ENCODE peak calls at places on chromosomes 13 and 19, in four cellular contexts. D is coronary artery, V is GM23338, B is mammary epithelial cell. C is an unnamed sample.

GRCh38 chr19:17765069-17765618 is 13.9 kb downstream of the FCHO1 start:
- DNase-seq in D (no peak), V (no peak), B (no peak), C (no peak)

GRCh38 chr13:46571189-46571901 is 18.4 kb downstream of the LRCH1 start:
- DNase-seq in D (no peak), V (no peak), B (no peak), C (peak)

GRCh38 chr13:51562011-51562671 is 22.1 kb upstream of the WDFY2 start:
- DNase-seq in D (no peak), V (no peak), B (no peak), C (no peak)

GRCh38 chr19:13071444-13072205 is 31.0 kb downstream of the LYL1 start:
- DNase-seq in D (no peak), V (no peak), B (no peak), C (no peak)

GRCh38 chr19:16640951-16641350 is 12.9 kb upstream of the MED26 start:
- DNase-seq in D (no peak), V (no peak), B (no peak), C (no peak)

GRCh38 chr13:45055198-45055901 is 65.0 kb upstream of the GTF2F2 start:
- DNase-seq in D (no peak), V (no peak), B (peak), C (no peak)

GRCh38 chr13:101204270-101205011 is 211.9 kb downstream of the NALCN start:
- DNase-seq in D (no peak), V (no peak), B (no peak), C (no peak)

GRCh38 chr19:6955082-6955481 is 66.1 kb downstream of the MBD3L2B start:
- DNase-seq in D (no peak), V (no peak), B (no peak), C (no peak)

GRCh38 chr19:16850133-16850532 is 20.9 kb downstream of the SIN3B start:
- DNase-seq in D (no peak), V (no peak), B (no peak), C (no peak)

GRCh38 chr19:46788968-46789338 is 559 bp upstream of the SLC1A5 start:
- DNase-seq in D (no peak), V (no peak), B (no peak), C (no peak)

GRCh38 chr19:3936506-3937442 is 3.9 kb downstream of the NMRK2 start:
- DNase-seq in D (no peak), V (no peak), B (no peak), C (no peak)

GRCh38 chr13:30872685-30873443 is 33.2 kb upstream of the MEDAG start:
- DNase-seq in D (peak), V (peak), B (peak), C (peak)

GRCh38 chr13:44249439-44249838 is 124.2 kb upstream of the SERP2 start:
- DNase-seq in D (no peak), V (no peak), B (peak), C (no peak)

GRCh38 chr13:76852991-76853390 is 33.2 kb downstream of the KCTD12 start:
- DNase-seq in D (no peak), V (no peak), B (peak), C (no peak)

GRCh38 chr13:30616927-30617314 is 799 bp upstream of the USPL1 start:
- DNase-seq in D (peak), V (peak), B (peak), C (no peak)

GRCh38 chr13:84894749-84895148 is 904.5 kb downstream of the SLITRK6 start:
- DNase-seq in D (no peak), V (peak), B (no peak), C (no peak)

GRCh38 chr13:29883941-29884518 is 33.6 kb upstream of the UBL3 start:
- DNase-seq in D (no peak), V (no peak), B (no peak), C (no peak)

GRCh38 chr13:48318714-48319457 is 15.3 kb downstream of the RB1 start:
- DNase-seq in D (no peak), V (no peak), B (no peak), C (peak)

GRCh38 chr19:50264483-50265186 is 61.2 kb downstream of the MYH14 start:
- DNase-seq in D (no peak), V (peak), B (no peak), C (no peak)

GRCh38 chr13:73938375-73939070 is 195.7 kb downstream of the KLF12 start:
- DNase-seq in D (no peak), V (no peak), B (peak), C (no peak)

DNA sequence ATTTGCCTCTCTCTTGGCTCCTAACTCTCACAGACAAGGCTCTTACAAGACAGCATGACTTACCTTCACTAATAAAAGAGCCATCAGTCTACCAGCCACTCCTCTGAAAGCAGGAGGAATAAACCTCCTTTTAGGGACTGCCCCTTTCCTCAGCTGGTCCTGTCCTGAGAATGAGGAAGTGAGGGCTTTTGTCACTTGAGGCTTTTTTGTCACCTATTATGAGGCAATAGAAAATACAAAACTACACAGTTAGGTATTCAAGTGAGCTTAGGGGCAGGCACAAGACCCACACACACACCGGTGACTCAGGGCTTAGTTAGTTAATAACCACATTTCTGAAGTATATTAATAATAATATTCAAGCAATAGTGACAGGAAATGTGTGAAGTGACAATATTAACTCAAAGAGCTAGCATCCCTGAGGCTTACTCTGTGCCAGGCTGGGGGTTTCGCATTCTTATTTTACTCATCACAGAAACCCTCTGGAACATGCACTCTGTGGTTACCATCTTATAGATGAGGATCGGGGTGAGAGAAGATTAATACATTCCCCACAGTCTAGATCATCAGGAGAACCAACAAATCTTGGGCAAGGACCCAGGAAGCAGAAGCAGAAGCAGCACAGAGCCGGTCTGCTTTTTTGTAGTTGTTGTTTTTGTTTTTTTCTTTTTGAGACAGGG is 379.9 kb downstream of the LIG4 start:
- DNase-seq in D (no peak), V (no peak), B (peak), C (no peak)
- H3K27ac ChIP-seq in D (no peak), V (no peak), B (peak), C (no peak)

GRCh38 chr19:57648336-57649003 is 15.5 kb downstream of the ZNF211 start:
- DNase-seq in D (no peak), V (no peak), B (no peak), C (no peak)

GRCh38 chr19:57653689-57654088 is 15.0 kb upstream of the ZSCAN4 start:
- DNase-seq in D (no peak), V (no peak), B (no peak), C (no peak)

GRCh38 chr19:57655443-57655842 is 13.3 kb upstream of the ZSCAN4 start:
- DNase-seq in D (no peak), V (no peak), B (no peak), C (no peak)

GRCh38 chr19:57656346-57656745 is 12.4 kb upstream of the ZSCAN4 start:
- DNase-seq in D (no peak), V (no peak), B (peak), C (no peak)

GRCh38 chr19:57651654-57651996 is 17.1 kb upstream of the ZSCAN4 start:
- DNase-seq in D (no peak), V (peak), B (no peak), C (no peak)
- H3K27ac ChIP-seq in D (no peak), V (no peak), B (peak), C (no peak)

GRCh38 chr13:41465215-41465907 is 8.0 kb downstream of the RGCC start:
- DNase-seq in D (no peak), V (no peak), B (peak), C (no peak)
- H3K27ac ChIP-seq in D (peak), V (no peak), B (no peak), C (peak)

DNA sequence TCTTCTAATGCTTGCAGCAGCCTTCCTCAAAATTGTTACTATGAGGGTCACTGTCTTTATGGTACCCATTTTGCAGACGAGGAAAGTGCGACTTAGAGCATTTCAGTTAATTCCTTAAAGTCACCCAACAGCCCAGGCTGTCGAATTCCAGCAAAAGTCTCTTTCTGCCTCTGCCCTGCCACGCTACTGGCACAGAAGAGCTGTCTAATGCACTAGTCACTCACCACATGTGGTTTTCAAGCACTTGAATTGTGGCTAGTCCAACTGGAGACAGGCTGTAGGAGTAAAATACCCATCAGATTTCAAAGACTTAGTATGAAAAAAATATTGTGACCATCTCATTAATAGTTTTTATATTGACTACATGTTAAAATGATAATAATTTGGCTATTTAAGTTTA is 1.7 kb downstream of the FPR1 start:
- DNase-seq in D (no peak), V (no peak), B (peak), C (no peak)
- H3K27ac ChIP-seq in D (no peak), V (no peak), B (peak), C (no peak)

GRCh38 chr19:48928164-48929005 is 5.1 kb upstream of the DHDH start:
- DNase-seq in D (no peak), V (no peak), B (peak), C (no peak)
- H3K27ac ChIP-seq in D (no peak), V (no peak), B (peak), C (no peak)

GRCh38 chr19:52217576-52217975 is 27.7 kb downstream of the PPP2R1A start:
- DNase-seq in D (no peak), V (peak), B (peak), C (no peak)
- H3K27ac ChIP-seq in D (no peak), V (no peak), B (no peak), C (no peak)

GRCh38 chr13:106471957-106472543 is 63.4 kb downstream of the EFNB2 start:
- DNase-seq in D (no peak), V (peak), B (peak), C (no peak)

GRCh38 chr13:106467406-106468122 is 67.9 kb downstream of the EFNB2 start:
- DNase-seq in D (peak), V (no peak), B (no peak), C (no peak)

GRCh38 chr13:106468948-106469590 is 66.4 kb downstream of the EFNB2 start:
- DNase-seq in D (peak), V (no peak), B (no peak), C (no peak)

GRCh38 chr13:106466691-106467405 is 68.6 kb downstream of the EFNB2 start:
- DNase-seq in D (no peak), V (no peak), B (no peak), C (no peak)

GRCh38 chr13:106468207-106468606 is 67.3 kb downstream of the EFNB2 start:
- DNase-seq in D (peak), V (no peak), B (no peak), C (no peak)
- H3K27ac ChIP-seq in D (no peak), V (no peak), B (no peak), C (no peak)

GRCh38 chr13:53822136-53822535 is 793.5 kb downstream of the OLFM4 start:
- DNase-seq in D (no peak), V (no peak), B (no peak), C (no peak)
- H3K27ac ChIP-seq in D (no peak), V (no peak), B (no peak), C (no peak)

GRCh38 chr13:98099627-98100026 is 43.3 kb upstream of the FARP1 start:
- DNase-seq in D (no peak), V (no peak), B (no peak), C (no peak)
- H3K27ac ChIP-seq in D (no peak), V (no peak), B (no peak), C (no peak)

GRCh38 chr19:5827891-5828660 is 11.4 kb downstream of the FUT6 start:
- DNase-seq in D (peak), V (peak), B (peak), C (no peak)

GRCh38 chr19:5828661-5829566 is 10.6 kb downstream of the FUT6 start:
- DNase-seq in D (peak), V (peak), B (no peak), C (no peak)

GRCh38 chr19:5832049-5832448 is 7.5 kb downstream of the FUT6 start:
- DNase-seq in D (no peak), V (no peak), B (no peak), C (no peak)

GRCh38 chr19:5831152-5831551 is 8.3 kb downstream of the FUT6 start:
- DNase-seq in D (no peak), V (no peak), B (no peak), C (no peak)

GRCh38 chr19:5829567-5830315 is 9.8 kb downstream of the FUT6 start:
- DNase-seq in D (peak), V (no peak), B (no peak), C (no peak)
- H3K27ac ChIP-seq in D (no peak), V (no peak), B (no peak), C (peak)

C was measured in vagina.